ENCODE peak calls at places on chromosomes 16 and 17, in eight cellular contexts. A is cardiac muscle cell, Q is left lung, I is stomach, H is hepatocyte, J is neural progenitor cell, Y is tibial artery, E is endodermal cell. B is an unnamed sample.

GRCh38 chr16:3503513-3503912 is 2.7 kb downstream of the CLUAP1 start:
- DNase-seq in Q (no peak), Y (no peak), J (no peak), A (no peak), E (no peak), H (no peak), I (no peak), B (no peak)

GRCh38 chr16:72637306-72637705 is 410.6 kb downstream of the ZFHX3 start:
- DNase-seq in E (no peak), Q (no peak), J (no peak), H (peak; percentile 45), Y (no peak), A (no peak), I (no peak), B (peak; percentile 23)

GRCh38 chr17:77861981-77862645 is 96.4 kb upstream of the TNRC6C start:
- DNase-seq in H (no peak), I (no peak), J (no peak), A (no peak), Y (no peak), E (no peak), Q (peak; percentile 22), B (no peak)

GRCh38 chr17:2849327-2849670 is 53.1 kb downstream of the RAP1GAP2 start:
- DNase-seq in I (no peak), J (peak; percentile 29), Q (no peak), E (peak; percentile 76), H (no peak), Y (no peak), A (no peak), B (no peak)

GRCh38 chr16:23319861-23320615 is 17.9 kb downstream of the SCNN1B start:
- DNase-seq in Y (no peak), H (no peak), Q (no peak), A (no peak), I (no peak), E (no peak), J (no peak), B (no peak)

GRCh38 chr16:55323637-55324490 is at the start of gene IRX6:
- DNase-seq in E (peak; percentile 98), H (peak; percentile 53), Q (peak; percentile 61), J (peak; percentile 84), A (peak; percentile 77), Y (peak; percentile 31), I (no peak), B (no peak)

GRCh38 chr17:20852541-20853370 is 190.1 kb downstream of the USP22 start:
- DNase-seq in H (peak; percentile 56), A (peak; percentile 69), Y (peak; percentile 40), Q (no peak), E (peak; percentile 93), J (peak; percentile 76), I (no peak), B (peak; percentile 32)

GRCh38 chr17:58527949-58528348 is 13.5 kb upstream of the MTMR4 start:
- DNase-seq in I (no peak), Y (no peak), Q (no peak), E (peak; percentile 74), A (no peak), J (no peak), H (no peak), B (peak; percentile 72)

GRCh38 chr16:77896357-77896972 is 108.1 kb downstream of the VAT1L start:
- DNase-seq in J (peak; percentile 13), E (no peak), H (no peak), Q (no peak), Y (no peak), I (no peak), A (peak; percentile 63), B (no peak)

GRCh38 chr17:81009124-81009523 is 17.5 kb downstream of the CHMP6 start:
- DNase-seq in Y (no peak), A (no peak), Q (no peak), H (no peak), J (no peak), I (no peak), E (no peak), B (no peak)

GRCh38 chr16:1315081-1316032 is 5.9 kb downstream of the UBE2I start:
- DNase-seq in Y (no peak), Q (no peak), E (no peak), J (no peak), H (no peak), A (no peak), I (no peak), B (no peak)
- H3K36me3 ChIP-seq in Y (peaks cover 69% of the 10 kb centered on the region), Q (no peaks in the 10 kb centered on the region), E (peaks cover 73% of the 10 kb centered on the region), J (no peaks in the 10 kb centered on the region), H (no peaks in the 10 kb centered on the region), A (peaks cover 56% of the 10 kb centered on the region), I (peaks cover 82% of the 10 kb centered on the region), B (no peaks in the 10 kb centered on the region)

GRCh38 chr16:82464192-82464591 is 162.6 kb upstream of the CDH13 start:
- DNase-seq in I (no peak), A (no peak), E (no peak), Y (no peak), H (no peak), J (no peak), Q (no peak), B (no peak)
- H3K27ac ChIP-seq in I (no peak overlapping the region), A (no peak overlapping the region), E (no peak overlapping the region), Y (no peak overlapping the region), H (no peak overlapping the region), J (no peak overlapping the region), Q (no peak overlapping the region), B (no peak overlapping the region)

DNA sequence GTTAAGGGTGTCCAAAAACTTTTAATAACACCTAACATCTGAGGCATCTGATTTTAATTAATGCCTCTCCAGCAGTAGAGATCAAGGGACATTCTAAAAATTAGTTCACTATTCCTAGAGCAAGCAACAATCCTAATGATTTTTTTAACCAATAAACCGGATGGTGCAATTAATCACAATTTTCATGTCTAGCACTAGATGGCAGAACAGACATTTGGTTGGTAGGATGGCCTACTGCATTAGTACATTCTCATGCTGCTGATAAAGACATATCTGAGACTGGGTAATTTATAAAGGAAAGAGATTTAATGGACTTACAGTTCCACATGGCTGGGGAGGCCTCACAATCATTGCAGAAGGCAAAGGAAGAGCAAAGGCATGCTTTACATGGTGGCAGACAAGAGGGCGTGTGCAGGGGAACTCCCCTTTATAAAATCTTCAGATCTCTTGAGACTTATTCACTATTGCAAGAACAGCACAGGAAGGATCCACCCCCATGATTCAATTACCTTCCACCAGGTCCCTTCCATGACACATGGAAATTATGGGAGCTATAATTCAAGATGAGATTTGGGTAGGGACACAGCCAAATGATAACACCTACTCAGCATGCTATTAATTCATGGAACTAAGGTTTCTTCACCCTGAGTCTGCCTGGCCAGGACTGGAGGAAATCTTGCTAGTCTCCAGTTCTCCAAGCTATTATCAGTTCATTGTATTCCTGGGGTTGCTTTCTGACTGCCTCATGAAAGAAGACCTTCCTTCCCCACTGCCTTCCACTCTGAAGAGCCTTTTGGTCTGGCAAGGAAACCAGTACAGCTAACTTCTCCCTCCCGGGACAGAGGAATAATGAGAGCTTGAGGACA is 24.8 kb downstream of the HS3ST3A1 start:
- DNase-seq in Y (no peak), Q (no peak), A (no peak), I (no peak), J (no peak), E (no peak), H (no peak), B (no peak)
- TF ChIP-seq CTCF in Y (no peak), Q (no peak), A (peak; percentile 5), I (no peak), J (no peak), E (no peak), H (no peak), B (no peak)

DNA sequence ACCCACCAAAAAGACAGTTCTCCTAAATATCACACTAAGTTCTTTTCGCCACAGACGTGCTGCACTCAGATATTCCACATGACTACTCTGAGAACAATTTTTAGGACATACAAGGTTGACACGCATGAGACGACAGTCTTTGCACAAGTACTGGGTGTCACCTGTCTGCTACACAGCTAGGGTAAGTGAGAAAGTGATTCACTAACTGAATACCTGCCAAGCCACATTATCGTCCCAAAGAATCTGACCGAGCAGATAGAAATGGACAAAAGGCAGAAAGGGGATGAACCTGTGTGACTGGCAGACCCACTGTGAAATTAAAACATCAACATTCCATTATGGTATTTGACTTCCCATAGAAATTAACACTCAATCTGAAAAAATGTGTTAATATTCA is 21.2 kb downstream of the SRP68 start:
- DNase-seq in E (no peak), Y (no peak), I (no peak), H (no peak), A (no peak), J (no peak), Q (no peak), B (no peak)
- H3K36me3 ChIP-seq in E (peaks cover 85% of the 10 kb centered on the region), Y (peaks cover 81% of the 10 kb centered on the region), I (peaks cover 100% of the 10 kb centered on the region), H (no peaks in the 10 kb centered on the region), A (peaks cover 54% of the 10 kb centered on the region), J (peaks cover 5% of the 10 kb centered on the region), Q (no peaks in the 10 kb centered on the region), B (peaks cover 93% of the 10 kb centered on the region)

DNA sequence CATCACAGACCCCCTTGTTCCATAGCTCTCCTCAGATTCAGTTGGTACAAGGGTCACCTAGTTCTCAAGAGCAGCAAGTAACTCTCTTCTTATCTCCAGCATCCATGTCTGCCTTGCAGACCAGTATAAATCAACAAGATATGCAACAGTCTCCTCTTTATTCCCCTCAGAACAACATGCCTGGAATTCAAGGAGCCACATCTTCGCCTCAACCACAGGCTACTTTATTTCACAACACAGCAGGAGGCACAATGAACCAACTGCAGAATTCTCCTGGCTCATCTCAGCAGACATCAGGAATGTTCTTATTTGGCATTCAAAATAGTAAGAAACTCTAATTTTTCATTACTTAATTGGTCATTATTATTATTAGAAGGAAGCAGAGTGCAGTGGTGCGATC is 32.4 kb downstream of the NQO1 start:
- DNase-seq in I (no peak), Q (no peak), J (no peak), E (no peak), H (no peak), Y (no peak), A (no peak), B (no peak)
- H3K27ac ChIP-seq in I (no peak overlapping the region), Q (no peak overlapping the region), J (no peak overlapping the region), E (no peak overlapping the region), H (no peak overlapping the region), Y (no peak overlapping the region), A (no peak overlapping the region), B (no peak overlapping the region)

GRCh38 chr16:20952144-20952797 is 51.7 kb downstream of the LYRM1 start:
- DNase-seq in Y (no peak), J (no peak), H (no peak), A (no peak), Q (no peak), E (no peak), I (no peak), B (no peak)

GRCh38 chr16:20954574-20954973 is 54.0 kb downstream of the LYRM1 start:
- DNase-seq in Y (no peak), E (no peak), Q (no peak), H (no peak), A (no peak), I (no peak), J (no peak), B (no peak)

GRCh38 chr16:20957153-20957552 is 56.6 kb downstream of the LYRM1 start:
- DNase-seq in H (no peak), J (no peak), Y (no peak), Q (no peak), I (no peak), E (no peak), A (no peak), B (no peak)

GRCh38 chr16:20960899-20961298 is 60.3 kb downstream of the LYRM1 start:
- DNase-seq in E (no peak), Y (no peak), A (no peak), Q (no peak), H (no peak), J (no peak), I (no peak), B (no peak)

DNA sequence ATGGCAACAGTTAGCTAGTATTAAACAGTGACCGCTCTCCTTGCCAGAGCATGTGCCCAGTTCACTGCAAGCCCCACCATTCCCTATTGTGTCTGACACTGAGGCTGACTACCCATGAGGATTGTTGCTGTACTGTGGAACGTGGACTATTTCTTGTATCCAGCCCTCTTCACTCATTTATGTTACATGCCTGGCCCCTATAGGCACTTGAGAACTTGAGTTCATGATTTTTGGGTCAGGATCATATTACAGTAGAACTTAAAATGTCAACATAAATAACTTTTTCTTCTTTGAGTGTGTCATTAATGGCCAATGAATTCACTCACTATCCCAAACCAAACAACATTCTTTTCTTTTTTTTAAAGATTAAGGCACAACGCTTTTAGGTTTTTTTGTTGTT is 55.7 kb downstream of the LYRM1 start:
- DNase-seq in J (no peak), Y (no peak), H (no peak), I (no peak), A (no peak), E (no peak), Q (no peak), B (no peak)
- TF ChIP-seq CTCF in J (no peak), Y (no peak), H (no peak), I (no peak), A (peak; percentile 13), E (no peak), Q (no peak), B (no peak)